ENCODE peak calls at places on chromosomes 1 and 21, in six cellular contexts. K, C, U, T, H and J are unnamed samples.

GRCh38 chr1:16129921-16130543 is 25.8 kb downstream of the EPHA2 start:
- DNase-seq in K (no peak), C (no peak), U (no peak), T (no peak), H (no peak), J (no peak)

GRCh38 chr1:116817582-116818064 is 63.4 kb downstream of the CD2 start:
- DNase-seq in K (peak; percentile 67), C (no peak), U (peak; percentile 65), T (peak; percentile 85), H (peak; percentile 41), J (peak; percentile 87)

GRCh38 chr1:18336811-18337210 is 143.9 kb upstream of the KLHDC7A start:
- DNase-seq in K (no peak), C (no peak), U (no peak), T (no peak), H (no peak), J (no peak)

GRCh38 chr1:1135339-1136111 is 19.6 kb upstream of the C1orf159 start:
- DNase-seq in K (no peak), C (no peak), U (no peak), T (no peak), H (peak; percentile 23), J (no peak)

GRCh38 chr1:211813590-211813989 is 17.0 kb downstream of the LPGAT1 start:
- DNase-seq in K (no peak), C (no peak), U (no peak), T (no peak), H (peak; percentile 67), J (peak; percentile 19)

GRCh38 chr1:244865028-244865371 is 657 bp upstream of the HNRNPU start:
- DNase-seq in K (no peak), C (no peak), U (peak; percentile 21), T (peak; percentile 35), H (no peak), J (no peak)

GRCh38 chr21:44012474-44013379 is 618 bp downstream of the TRAPPC10 start:
- DNase-seq in K (peak; percentile 73), C (no peak), U (peak; percentile 69), T (peak; percentile 91), H (no peak), J (peak; percentile 75)

GRCh38 chr1:243642936-243643335 is 207.1 kb downstream of the AKT3 start:
- DNase-seq in K (no peak), C (no peak), U (no peak), T (no peak), H (peak; percentile 94), J (no peak)

GRCh38 chr21:41767606-41768370 is 936 bp upstream of the RIPK4 start:
- DNase-seq in K (no peak), C (no peak), U (no peak), T (no peak), H (peak; percentile 21), J (peak; percentile 32)

GRCh38 chr1:220281159-220281574 is 8.9 kb upstream of the RAB3GAP2 start:
- DNase-seq in K (no peak), C (no peak), U (no peak), T (no peak), H (peak; percentile 47), J (no peak)

GRCh38 chr1:201565024-201565730 is 26.2 kb downstream of the NAV1 start:
- DNase-seq in K (no peak), C (no peak), U (no peak), T (no peak), H (no peak), J (no peak)

GRCh38 chr1:29197590-29197924 is 15.9 kb upstream of the SRSF4 start:
- DNase-seq in K (peak; percentile 33), C (no peak), U (no peak), T (peak; percentile 14), H (peak; percentile 46), J (peak; percentile 77)

GRCh38 chr1:8562881-8563865 is 245.3 kb downstream of the SLC45A1 start:
- DNase-seq in K (no peak), C (no peak), U (no peak), T (no peak), H (peak; percentile 56), J (no peak)

GRCh38 chr1:167492509-167492910 is 25.8 kb downstream of the CD247 start:
- DNase-seq in K (peak; percentile 42), C (no peak), U (no peak), T (peak; percentile 65), H (no peak), J (no peak)

GRCh38 chr1:226820935-226821718 is 49.3 kb upstream of the PSEN2 start:
- DNase-seq in K (no peak), C (peak; percentile 48), U (no peak), T (no peak), H (peak; percentile 97), J (no peak)